ENCODE peak calls at places on chromosomes 11 and 22, in ten cellular contexts. R, U, H, A, Z, D, I, N, L and Q are unnamed samples.
A peak's percentile ranks its signal among the peaks of the same experiment; 100 is the strongest.

GRCh38 chr22:43505896-43506295 is 94.1 kb downstream of the MPPED1 start:
- DNase-seq in Z (no peak), D (no peak), L (no peak), U (peak; percentile 27), A (no peak), I (no peak), R (no peak), H (no peak), N (no peak), Q (no peak)

GRCh38 chr11:128498846-128499245 is 88.5 kb downstream of the ETS1 start:
- DNase-seq in A (no peak), L (no peak), R (no peak), I (no peak), Z (no peak), D (no peak), H (no peak), U (no peak), N (no peak), Q (no peak)

GRCh38 chr11:45383229-45383628 is 97.1 kb upstream of the SYT13 start:
- DNase-seq in D (no peak), H (no peak), Z (no peak), L (no peak), I (no peak), N (no peak), R (no peak), A (no peak), U (no peak), Q (no peak)

GRCh38 chr11:8098879-8099278 is 17.9 kb downstream of the TUB start:
- DNase-seq in D (no peak), Z (no peak), L (no peak), N (no peak), U (no peak), R (no peak), I (no peak), H (no peak), A (no peak), Q (no peak)

GRCh38 chr11:72493426-72494108 is 59.2 kb upstream of the CLPB start:
- DNase-seq in D (no peak), L (no peak), A (no peak), N (no peak), Z (no peak), H (no peak), I (no peak), U (peak; percentile 33), R (no peak), Q (no peak)

GRCh38 chr22:20952544-20953341 is 14.3 kb upstream of the AIFM3 start:
- DNase-seq in H (no peak), L (no peak), D (no peak), N (no peak), R (no peak), Z (no peak), A (no peak), I (no peak), U (no peak), Q (peak; percentile 71)

GRCh38 chr11:118623291-118623655 is 15.9 kb downstream of the PHLDB1 start:
- DNase-seq in R (no peak), D (no peak), L (peak; percentile 71), A (peak; percentile 45), H (no peak), N (no peak), I (no peak), Z (peak; percentile 71), U (no peak), Q (peak; percentile 74)

GRCh38 chr22:32752868-32753520 is 48.5 kb upstream of the TIMP3 start:
- DNase-seq in Z (no peak), D (no peak), L (no peak), H (no peak), R (no peak), U (no peak), A (no peak), I (no peak), N (peak; percentile 59), Q (no peak)

GRCh38 chr22:29314074-29314473 is 1.4 kb downstream of the RASL10A start:
- DNase-seq in H (no peak), A (peak; percentile 33), I (peak; percentile 1), L (no peak), Z (no peak), N (no peak), R (no peak), D (no peak), U (no peak), Q (no peak)

GRCh38 chr11:70270877-70271634 is 566 bp downstream of the PPFIA1 start:
- DNase-seq in Z (peak; percentile 47), I (peak; percentile 64), A (peak; percentile 73), L (no peak), R (no peak), H (peak; percentile 35), U (peak; percentile 83), N (peak; percentile 31), D (no peak), Q (no peak)

GRCh38 chr22:46937185-46937584 is 174.7 kb downstream of the TBC1D22A start:
- DNase-seq in L (no peak), Z (no peak), R (no peak), A (no peak), U (no peak), H (no peak), D (no peak), N (no peak), I (no peak), Q (no peak)

GRCh38 chr11:824942-825341 is 2.8 kb upstream of the CRACR2B start:
- DNase-seq in L (no peak), R (no peak), A (no peak), I (no peak), D (no peak), H (peak; percentile 91), N (no peak), Z (no peak), U (no peak), Q (no peak)

GRCh38 chr11:83161610-83162199 is 4.8 kb downstream of the PCF11 start:
- DNase-seq in A (no peak), I (no peak), U (no peak), R (no peak), N (no peak), H (no peak), L (no peak), Z (no peak), D (no peak), Q (no peak)
- H3K4me3 ChIP-seq in A (peak overlapping the region; percentile 2), I (peak overlapping the region; percentile 30), U (no peak overlapping the region), R (no peak overlapping the region), N (no peak overlapping the region), H (no peak overlapping the region), L (no peak overlapping the region), Z (no peak overlapping the region), D (peak overlapping the region; percentile 93), Q (no peak overlapping the region)

GRCh38 chr22:48741540-48741939 is 1086.1 kb downstream of the BRD1 start:
- DNase-seq in N (no peak), U (no peak), H (no peak), L (peak; percentile 35), Z (no peak), D (no peak), A (no peak), I (no peak), R (no peak), Q (no peak)
- H3K9me3 ChIP-seq in N (no peaks in the 10 kb centered on the region), U (no peaks in the 10 kb centered on the region), H (no peaks in the 10 kb centered on the region), L (no peaks in the 10 kb centered on the region), Z (no peaks in the 10 kb centered on the region), D (no peaks in the 10 kb centered on the region), A (no peaks in the 10 kb centered on the region), I (no peaks in the 10 kb centered on the region), R (no peaks in the 10 kb centered on the region), Q (no peaks in the 10 kb centered on the region)

GRCh38 chr11:64009234-64009633 is 23.0 kb downstream of the OTUB1 start:
- DNase-seq in N (no peak), R (no peak), A (no peak), I (no peak), L (no peak), H (no peak), U (no peak), D (no peak), Z (no peak), Q (no peak)

GRCh38 chr11:64007160-64007628 is 21.0 kb downstream of the OTUB1 start:
- DNase-seq in N (peak; percentile 36), H (no peak), U (peak; percentile 70), A (peak; percentile 59), L (no peak), Z (peak; percentile 56), R (no peak), D (no peak), I (no peak), Q (no peak)

GRCh38 chr11:64008283-64008931 is 22.2 kb downstream of the OTUB1 start:
- DNase-seq in D (no peak), A (no peak), U (no peak), H (no peak), L (no peak), I (no peak), Z (no peak), R (no peak), N (no peak), Q (no peak)

GRCh38 chr11:64006468-64006867 is 20.2 kb downstream of the OTUB1 start:
- DNase-seq in D (no peak), I (no peak), R (no peak), U (no peak), H (no peak), A (no peak), L (no peak), Z (no peak), N (no peak), Q (no peak)

GRCh38 chr11:64007629-64008282 is 21.5 kb downstream of the OTUB1 start:
- DNase-seq in I (no peak), H (peak; percentile 84), N (peak; percentile 79), L (no peak), A (peak; percentile 84), U (peak; percentile 87), R (peak; percentile 54), D (no peak), Z (no peak), Q (no peak)
- H3K4me3 ChIP-seq in I (no peak overlapping the region), H (peak overlapping the region; percentile 13), N (peak overlapping the region; percentile 34), L (peak overlapping the region; percentile 36), A (peak overlapping the region; percentile 53), U (peak overlapping the region; percentile 42), R (peak overlapping the region; percentile 43), D (no peak overlapping the region), Z (peak overlapping the region; percentile 54), Q (no peak overlapping the region)

GRCh38 chr11:132499661-132500060 is 1032.6 kb downstream of the OPCML start:
- DNase-seq in R (no peak), N (no peak), H (no peak), L (no peak), I (no peak), A (no peak), D (no peak), Z (no peak), U (no peak), Q (no peak)
- H3K9me3 ChIP-seq in R (peaks cover 33% of the 10 kb centered on the region), N (no peaks in the 10 kb centered on the region), H (no peaks in the 10 kb centered on the region), L (no peaks in the 10 kb centered on the region), I (no peaks in the 10 kb centered on the region), A (no peaks in the 10 kb centered on the region), D (no peaks in the 10 kb centered on the region), Z (peaks cover 23% of the 10 kb centered on the region), U (no peaks in the 10 kb centered on the region), Q (no peaks in the 10 kb centered on the region)

DNA sequence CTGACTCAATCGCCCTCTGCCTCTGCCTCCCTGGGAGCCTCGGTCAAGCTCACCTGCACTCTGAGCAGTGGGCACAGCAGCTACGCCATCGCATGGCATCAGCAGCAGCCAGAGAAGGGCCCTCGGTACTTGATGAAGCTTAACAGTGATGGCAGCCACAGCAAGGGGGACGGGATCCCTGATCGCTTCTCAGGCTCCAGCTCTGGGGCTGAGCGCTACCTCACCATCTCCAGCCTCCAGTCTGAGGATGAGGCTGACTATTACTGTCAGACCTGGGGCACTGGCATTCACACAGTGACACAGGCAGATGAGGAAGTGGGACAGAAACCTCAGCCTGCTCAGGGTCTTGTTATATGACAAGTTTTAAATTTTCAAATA is 48.6 kb upstream of the TOP3B start:
- DNase-seq in H (no peak), D (no peak), Z (no peak), N (no peak), R (no peak), I (no peak), L (no peak), A (no peak), U (no peak), Q (no peak)
- H3K4me3 ChIP-seq in H (no peak overlapping the region), D (no peak overlapping the region), Z (no peak overlapping the region), N (no peak overlapping the region), R (no peak overlapping the region), I (no peak overlapping the region), L (no peak overlapping the region), A (no peak overlapping the region), U (no peak overlapping the region), Q (no peak overlapping the region)